ENCODE peak calls at places on chromosomes 2 and 18, in ten cellular contexts. A is HFFc6, I is epithelial cell of esophagus, Q is ovary, N is IMR-90, P is neural progenitor cell, Z is lower leg skin, T is glutamatergic neuron, Y is Peyer's patch, B is GM10248. K is an unnamed sample.
A peak's percentile ranks its signal among the peaks of the same experiment; 100 is the strongest.

GRCh38 chr2:133780099-133780996 is 212.1 kb upstream of the NCKAP5 start:
- DNase-seq in A (peak; percentile 74), B (peak; percentile 22), P (peak; percentile 86), I (peak; percentile 82), Z (no peak), T (peak; percentile 46), Y (no peak), Q (no peak), N (peak; percentile 86), K (peak; percentile 74)

GRCh38 chr2:71675296-71675695 is 221.9 kb downstream of the DYSF start:
- DNase-seq in Y (peak; percentile 77), N (no peak), B (no peak), Z (peak; percentile 85), Q (no peak), T (no peak), P (no peak), A (no peak), I (peak; percentile 70), K (peak; percentile 59)

GRCh38 chr2:213306320-213306942 is 22.2 kb downstream of the SPAG16 start:
- DNase-seq in P (no peak), I (peak; percentile 43), Q (peak; percentile 31), Z (peak; percentile 83), N (peak; percentile 65), T (no peak), A (peak; percentile 63), Y (no peak), B (no peak), K (peak; percentile 62)

GRCh38 chr2:118231759-118232158 is 143.5 kb downstream of the INSIG2 start:
- DNase-seq in T (no peak), Q (no peak), Y (no peak), Z (peak; percentile 58), N (no peak), I (no peak), P (no peak), B (no peak), A (no peak), K (no peak)

GRCh38 chr2:164388511-164388910 is 232.8 kb downstream of the GRB14 start:
- DNase-seq in Y (no peak), P (peak; percentile 36), B (no peak), N (peak; percentile 63), T (no peak), Z (no peak), I (peak; percentile 87), A (peak; percentile 62), Q (no peak), K (peak; percentile 62)

GRCh38 chr2:168608796-168609195 is 152.7 kb downstream of the CERS6 start:
- DNase-seq in N (no peak), T (no peak), I (peak; percentile 52), A (no peak), B (no peak), Y (no peak), Q (no peak), Z (no peak), P (no peak), K (no peak)

GRCh38 chr2:85017436-85018048 is 46.6 kb downstream of the KCMF1 start:
- DNase-seq in I (no peak), B (no peak), P (no peak), A (peak; percentile 33), Y (no peak), Q (no peak), T (no peak), N (peak; percentile 36), Z (no peak), K (no peak)

GRCh38 chr2:237148624-237149023 is 62.9 kb downstream of the COPS8 start:
- DNase-seq in A (no peak), Y (no peak), B (no peak), I (no peak), Q (no peak), N (no peak), Z (no peak), P (no peak), T (no peak), K (no peak)

DNA sequence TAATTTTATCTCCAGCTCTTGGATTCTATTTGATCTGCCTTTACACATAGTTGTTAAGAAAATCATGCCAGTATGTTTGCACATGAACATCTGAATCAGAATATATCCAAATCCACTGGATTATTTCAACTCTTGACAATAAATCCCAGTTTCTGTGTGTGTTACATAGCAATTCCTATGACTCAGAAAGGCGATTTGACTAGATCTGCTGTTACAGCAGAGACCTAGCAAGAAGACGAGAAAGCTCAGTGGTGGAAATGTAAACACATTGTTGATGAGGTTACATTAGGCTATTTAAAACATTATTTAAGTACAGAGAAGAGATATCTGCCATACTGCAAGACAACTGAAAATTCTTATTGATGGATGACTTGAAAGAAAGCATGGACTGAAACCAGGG is 73.0 kb upstream of the SMIM21 start:
- DNase-seq in A (peak; percentile 49), Y (no peak), Q (no peak), Z (no peak), B (no peak), P (no peak), T (no peak), N (peak; percentile 86), I (peak; percentile 9), K (no peak)
- TF ChIP-seq CTCF in A (no peak), Y (no peak), Q (no peak), Z (no peak), B (no peak), P (no peak), T (no peak), N (no peak), I (no peak), K (no peak)

DNA sequence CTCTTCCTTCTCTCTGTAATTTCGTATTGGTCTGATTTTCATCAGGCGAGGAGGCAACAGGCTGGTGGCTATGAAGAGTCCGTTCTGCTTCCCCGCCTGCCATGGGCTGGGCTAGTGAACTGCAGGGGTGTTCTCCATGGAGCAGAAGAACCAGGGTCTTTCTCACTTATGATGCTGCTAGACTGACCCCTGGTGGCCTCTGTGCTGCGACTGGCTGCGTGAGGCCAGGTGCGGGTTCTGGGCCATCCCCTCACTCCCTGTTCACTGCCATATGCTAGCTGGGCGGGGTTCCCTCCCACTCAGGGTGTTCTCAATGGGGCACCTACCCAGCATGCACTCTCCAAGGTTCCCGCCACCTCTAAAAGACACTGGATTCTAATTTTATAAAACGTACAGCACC is 35.0 kb downstream of the ZAP70 start:
- DNase-seq in I (peak; percentile 26), P (peak; percentile 75), Z (peak; percentile 77), N (no peak), B (peak; percentile 69), A (no peak), Y (no peak), Q (no peak), T (peak; percentile 85), K (peak; percentile 67)
- TF ChIP-seq CTCF in I (no peak), P (peak; percentile 67), Z (no peak), N (no peak), B (peak; percentile 60), A (peak; percentile 57), Y (peak; percentile 13), Q (no peak), T (peak; percentile 64), K (peak; percentile 48)

DNA sequence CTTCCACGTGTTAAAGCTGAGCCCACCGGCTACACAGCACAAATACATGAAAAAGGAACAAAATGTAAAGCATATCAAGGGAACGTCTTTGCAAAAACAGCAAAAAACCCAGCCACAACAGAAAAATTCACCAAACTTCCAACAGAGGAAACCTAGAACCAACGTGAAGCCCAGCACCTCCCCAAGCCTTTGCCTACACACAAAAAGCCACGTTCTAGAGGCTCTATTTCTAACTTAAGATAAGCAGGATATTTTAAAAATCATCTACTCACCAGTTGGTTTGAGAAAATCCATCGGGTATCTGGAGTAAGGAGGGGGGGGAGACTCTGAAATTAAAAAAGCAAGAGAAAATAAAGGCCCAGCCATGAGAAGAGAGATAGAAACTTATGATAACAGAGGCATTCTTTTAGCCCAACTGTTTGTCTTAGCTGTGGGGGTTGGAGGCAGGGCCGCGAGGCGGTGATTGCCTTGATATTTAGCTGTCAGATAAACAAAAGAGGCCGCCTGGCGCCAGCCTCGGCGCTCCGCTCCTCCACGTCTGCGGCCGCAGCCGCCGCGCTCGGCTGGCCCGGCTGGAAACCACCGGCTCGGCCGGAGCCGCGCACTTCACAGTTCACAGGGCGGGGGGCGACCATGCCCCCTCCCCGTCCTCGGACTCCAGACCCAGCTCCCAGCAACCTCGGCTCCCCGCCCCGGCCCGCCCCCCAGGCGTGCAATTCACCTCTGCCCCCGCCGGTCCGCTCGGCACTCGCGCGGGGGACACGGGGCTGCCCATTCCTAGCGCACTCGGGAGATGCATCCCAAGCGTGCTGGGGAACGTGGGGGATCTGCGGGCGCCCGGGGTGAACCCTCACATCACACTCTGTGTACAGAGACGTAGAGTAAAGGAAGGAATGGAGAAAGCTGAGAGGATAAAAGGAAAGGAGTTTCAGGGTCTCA is 2.4 kb downstream of the SMAD7 start:
- DNase-seq in P (peak; percentile 88), Q (peak; percentile 53), N (peak; percentile 86), A (peak; percentile 74), B (peak; percentile 67), Y (peak; percentile 76), T (peak; percentile 59), Z (no peak), I (peak; percentile 45), K (peak; percentile 55)
- TF ChIP-seq CTCF in P (no peak), Q (no peak), N (peak; percentile 34), A (no peak), B (no peak), Y (no peak), T (no peak), Z (no peak), I (no peak), K (no peak)

GRCh38 chr18:74579704-74580103 is 18.0 kb upstream of the ZNF407 start:
- DNase-seq in Z (no peak), Q (no peak), P (peak; percentile 39), N (no peak), B (no peak), T (no peak), I (no peak), Y (no peak), A (no peak), K (no peak)
- TF ChIP-seq CTCF in Z (no peak), Q (no peak), P (no peak), N (no peak), B (no peak), T (no peak), I (no peak), Y (no peak), A (no peak), K (no peak)

K was measured in MCF 10A.